ENCODE peak calls at places on chromosome 20, in six cellular contexts. O is K562, X is HepG2, G is GM12891, I is H1, Y is GM12878. U is an unnamed sample.

GRCh38 chr20:56957737-56958553 is 308.5 kb downstream of the BMP7 start:
- DNase-seq in O (no peak), X (no peak), G (no peak), I (no peak), Y (no peak), U (no peak)

GRCh38 chr20:1815502-1816085 is 79.6 kb upstream of the SIRPA start:
- DNase-seq in O (no peak), X (no peak), G (no peak), I (no peak), Y (no peak), U (no peak)

GRCh38 chr20:19817017-19817416 is 59.0 kb downstream of the RIN2 start:
- DNase-seq in O (no peak), X (peak; percentile 57), G (no peak), I (no peak), Y (no peak), U (no peak)

GRCh38 chr20:13552061-13552460 is 86.7 kb downstream of the TASP1 start:
- DNase-seq in O (no peak), X (no peak), G (no peak), I (no peak), Y (no peak), U (no peak)

GRCh38 chr20:58623579-58624473 is 27.3 kb upstream of the STX16 start:
- DNase-seq in O (peak; percentile 88), X (peak; percentile 68), G (no peak), I (peak; percentile 41), Y (no peak), U (no peak)

GRCh38 chr20:63032861-63033634 is 26.3 kb upstream of the BHLHE23 start:
- DNase-seq in O (no peak), X (no peak), G (no peak), I (no peak), Y (peak; percentile 38), U (no peak)

GRCh38 chr20:16100111-16100510 is 473.1 kb downstream of the KIF16B start:
- DNase-seq in O (no peak), X (no peak), G (no peak), I (no peak), Y (no peak), U (no peak)

GRCh38 chr20:61757678-61758555 is 307.8 kb downstream of the TAF4 start:
- DNase-seq in O (no peak), X (no peak), G (no peak), I (no peak), Y (no peak), U (no peak)

GRCh38 chr20:14055127-14055742 is 59.9 kb downstream of the MACROD2 start:
- DNase-seq in O (peak; percentile 59), X (peak; percentile 77), G (no peak), I (no peak), Y (no peak), U (no peak)

GRCh38 chr20:16518068-16518783 is 55.0 kb downstream of the KIF16B start:
- DNase-seq in O (peak; percentile 45), X (peak; percentile 60), G (peak; percentile 27), I (no peak), Y (no peak), U (peak; percentile 9)

GRCh38 chr20:19048898-19049889 is 163.2 kb upstream of the SLC24A3 start:
- DNase-seq in O (no peak), X (no peak), G (no peak), I (no peak), Y (no peak), U (no peak)

GRCh38 chr20:36687850-36688249 is 41.9 kb upstream of the SLA2 start:
- DNase-seq in O (no peak), X (no peak), G (no peak), I (no peak), Y (no peak), U (no peak)

GRCh38 chr20:36214684-36215256 is 21.5 kb upstream of the AAR2 start:
- DNase-seq in O (peak; percentile 55), X (peak; percentile 54), G (peak; percentile 51), I (no peak), Y (no peak), U (peak; percentile 37)

GRCh38 chr20:62367136-62367482 is at the start of gene LAMA5:
- DNase-seq in O (peak; percentile 73), X (peak; percentile 55), G (peak; percentile 85), I (no peak), Y (no peak), U (peak; percentile 84)

GRCh38 chr20:63080411-63080810 is 73.6 kb upstream of the BHLHE23 start:
- DNase-seq in O (no peak), X (no peak), G (no peak), I (no peak), Y (no peak), U (no peak)

GRCh38 chr20:19602660-19603389 is 155.2 kb upstream of the RIN2 start:
- DNase-seq in O (no peak), X (no peak), G (no peak), I (no peak), Y (no peak), U (no peak)

DNA sequence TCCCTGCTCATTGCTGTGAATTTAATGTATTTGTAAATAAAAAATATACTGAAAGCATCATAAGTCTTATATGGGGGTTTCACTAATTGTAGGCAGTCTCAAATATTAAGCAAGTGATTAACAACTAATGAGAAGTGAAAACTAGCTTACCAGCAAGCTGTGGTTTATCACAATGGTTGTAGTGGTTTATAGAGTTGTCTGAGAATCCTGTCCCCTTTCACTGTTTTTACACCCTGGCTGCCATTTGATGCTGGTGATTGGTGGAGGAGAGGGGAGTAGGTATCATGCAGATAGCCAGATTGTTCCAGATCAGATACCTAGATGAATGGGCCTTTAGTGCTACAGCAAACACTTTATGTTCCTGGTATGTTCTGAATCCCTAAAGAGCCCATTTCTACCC is 6.0 kb downstream of the MKKS start:
- DNase-seq in O (no peak), X (no peak), G (no peak), I (no peak), Y (no peak), U (no peak)
- TF ChIP-seq POLR2AphosphoS5 in O (no peak), X (no peak), G (no peak), I (no peak), Y (no peak), U (no peak)

GRCh38 chr20:23450877-23451276 is 1.8 kb downstream of the CST11 start:
- DNase-seq in O (no peak), X (no peak), G (no peak), I (no peak), Y (no peak), U (no peak)
- TF ChIP-seq POLR2A in O (no peak), X (no peak), G (no peak), I (no peak), Y (no peak), U (no peak)

GRCh38 chr20:38667417-38667956 is 56.8 kb upstream of the SLC32A1 start:
- DNase-seq in O (no peak), X (peak; percentile 96), G (no peak), I (no peak), Y (no peak), U (no peak)

GRCh38 chr20:38665886-38666285 is 58.4 kb upstream of the SLC32A1 start:
- DNase-seq in O (no peak), X (no peak), G (no peak), I (no peak), Y (no peak), U (no peak)

GRCh38 chr20:38665094-38665493 is 59.2 kb upstream of the SLC32A1 start:
- DNase-seq in O (no peak), X (peak; percentile 29), G (no peak), I (no peak), Y (no peak), U (no peak)

GRCh38 chr20:38663660-38664059 is 60.6 kb upstream of the SLC32A1 start:
- DNase-seq in O (no peak), X (no peak), G (no peak), I (no peak), Y (no peak), U (no peak)

DNA sequence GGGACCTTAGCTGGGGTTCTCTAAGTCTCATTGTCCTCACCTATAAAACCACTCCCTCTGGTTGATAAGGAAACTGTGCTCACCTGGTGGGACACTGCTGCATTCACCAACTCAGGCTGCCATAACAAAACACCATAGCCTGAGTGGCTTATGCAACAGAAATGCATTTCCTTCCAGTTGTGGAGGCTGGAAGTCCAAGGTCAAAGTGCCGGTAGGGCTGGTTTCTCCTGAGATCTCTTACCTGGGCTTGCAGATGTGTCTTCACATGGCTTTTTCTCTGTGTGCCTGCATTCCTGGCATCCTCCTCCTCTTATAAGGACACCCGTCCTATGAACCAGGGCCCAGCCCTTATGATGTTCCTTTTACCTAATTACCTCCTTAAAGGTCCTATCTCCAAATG is 60.0 kb upstream of the SLC32A1 start:
- DNase-seq in O (no peak), X (no peak), G (no peak), I (no peak), Y (no peak), U (no peak)
- TF ChIP-seq TAF1 in O (no peak), X (no peak), G (no peak), I (no peak), Y (no peak), U (no peak)

GRCh38 chr20:45975686-45976085 is 3.7 kb upstream of the ZNF335 start:
- DNase-seq in O (no peak), X (no peak), G (no peak), I (no peak), Y (no peak), U (no peak)

GRCh38 chr20:45976132-45976531 is 4.1 kb upstream of the ZNF335 start:
- DNase-seq in O (peak; percentile 38), X (no peak), G (no peak), I (no peak), Y (no peak), U (no peak)

GRCh38 chr20:45983279-45983743 is 11.3 kb upstream of the ZNF335 start:
- DNase-seq in O (peak; percentile 81), X (no peak), G (no peak), I (no peak), Y (no peak), U (no peak)

GRCh38 chr20:45985573-45985972 is 13.6 kb upstream of the ZNF335 start:
- DNase-seq in O (peak; percentile 55), X (peak; percentile 33), G (no peak), I (no peak), Y (no peak), U (no peak)

GRCh38 chr20:45981261-45981660 is 9.3 kb upstream of the ZNF335 start:
- DNase-seq in O (no peak), X (no peak), G (no peak), I (no peak), Y (no peak), U (no peak)
- TF ChIP-seq POLR2AphosphoS5 in O (no peak), X (no peak), G (no peak), I (no peak), Y (no peak), U (no peak)

GRCh38 chr20:31723282-31724078 is 812 bp upstream of the BCL2L1 start:
- DNase-seq in O (peak; percentile 99), X (peak; percentile 99), G (peak; percentile 98), I (peak; percentile 96), Y (peak; percentile 83), U (peak; percentile 99)
- TF ChIP-seq POLR2A in O (no peak), X (peak; percentile 75), G (peak; percentile 64), I (peak; percentile 89), Y (peak; percentile 73), U (peak; percentile 73)

GRCh38 chr20:33433465-33433864 is 10.1 kb downstream of the SNTA1 start:
- DNase-seq in O (no peak), X (no peak), G (no peak), I (no peak), Y (no peak), U (no peak)
- TF ChIP-seq TAF1 in O (no peak), X (no peak), G (no peak), I (no peak), Y (no peak), U (no peak)